ENCODE peak calls at places on chromosomes 13 and 19, in four cellular contexts. V, C, N and B are unnamed samples.

GRCh38 chr19:4066682-4067395 is at the start of gene ZBTB7A:
- DNase-seq in C (peak; percentile 90), V (peak; percentile 60), N (no peak), B (peak; percentile 83)

GRCh38 chr13:45441633-45442032 is 23.1 kb upstream of the COG3 start:
- DNase-seq in V (peak; percentile 70), C (no peak), N (no peak), B (no peak)

GRCh38 chr13:40084934-40085333 is 429.5 kb downstream of the COG6 start:
- DNase-seq in C (no peak), N (no peak), V (no peak), B (no peak)

GRCh38 chr13:66795636-66796035 is 434.5 kb downstream of the PCDH9 start:
- DNase-seq in V (no peak), C (no peak), N (no peak), B (no peak)

GRCh38 chr19:9860407-9860806 is 25.3 kb downstream of the PIN1 start:
- DNase-seq in N (no peak), C (no peak), V (no peak), B (no peak)

GRCh38 chr13:28558126-28558525 is 63.2 kb upstream of the FLT1 start:
- DNase-seq in C (no peak), N (no peak), V (no peak), B (no peak)

GRCh38 chr13:33169273-33169980 is 116.1 kb downstream of the STARD13 start:
- DNase-seq in N (no peak), V (no peak), C (no peak), B (no peak)

GRCh38 chr19:35736913-35737886 is 5.1 kb downstream of the IGFLR1 start:
- DNase-seq in C (peak; percentile 31), V (no peak), N (no peak), B (peak; percentile 82)

GRCh38 chr19:1648156-1648925 is 4.1 kb downstream of the TCF3 start:
- DNase-seq in V (no peak), C (no peak), N (no peak), B (no peak)

GRCh38 chr19:47601180-47601904 is 7.6 kb upstream of the BICRA start:
- DNase-seq in C (peak; percentile 26), V (peak; percentile 29), N (no peak), B (no peak)

GRCh38 chr19:48784527-48784926 is 26.3 kb downstream of the BCAT2 start:
- DNase-seq in N (no peak), C (peak; percentile 78), V (no peak), B (no peak)

GRCh38 chr13:49629947-49630346 is 1.6 kb downstream of the ARL11 start:
- DNase-seq in V (no peak), C (no peak), N (no peak), B (no peak)

GRCh38 chr19:15715642-15716041 is 12.2 kb upstream of the OR10H2 start:
- DNase-seq in V (no peak), N (no peak), C (no peak), B (no peak)

GRCh38 chr13:100550433-100550832 is 38.2 kb downstream of the GGACT start:
- DNase-seq in C (no peak), N (no peak), V (no peak), B (no peak)

GRCh38 chr19:47540748-47541147 is 25.9 kb upstream of the NAPA start:
- DNase-seq in C (peak; percentile 37), N (no peak), V (peak; percentile 31), B (peak; percentile 46)

GRCh38 chr13:24032252-24032651 is 128.3 kb upstream of the SPATA13 start:
- DNase-seq in V (no peak), N (no peak), C (no peak), B (no peak)

GRCh38 chr19:41323430-41324125 is 13.6 kb downstream of the CCDC97 start:
- DNase-seq in N (no peak), C (peak; percentile 92), V (peak; percentile 87), B (peak; percentile 87)

GRCh38 chr13:113990321-113990837 is 16.5 kb upstream of the C13orf46 start:
- DNase-seq in C (no peak), N (no peak), V (no peak), B (no peak)

GRCh38 chr13:41925014-41925413 is 35.9 kb downstream of the VWA8 start:
- DNase-seq in C (no peak), V (no peak), N (no peak), B (no peak)

GRCh38 chr13:59300347-59301165 is 863.2 kb downstream of the DIAPH3 start:
- DNase-seq in N (no peak), C (peak; percentile 62), V (no peak), B (no peak)

GRCh38 chr13:34076943-34077703 is 259.2 kb downstream of the RFC3 start:
- DNase-seq in C (no peak), V (peak; percentile 16), N (no peak), B (peak; percentile 36)

GRCh38 chr19:58350871-58351557 is 2.3 kb downstream of the A1BG start:
- DNase-seq in V (no peak), C (no peak), N (no peak), B (no peak)

GRCh38 chr13:90686438-90686837 is 661.0 kb upstream of the MIR17HG start:
- DNase-seq in C (no peak), N (no peak), V (no peak), B (no peak)

GRCh38 chr19:21023901-21024300 is 3.4 kb downstream of the ZNF430 start:
- DNase-seq in V (no peak), N (no peak), C (no peak), B (no peak)

GRCh38 chr19:4909172-4909896 is at the start of gene UHRF1:
- DNase-seq in C (peak; percentile 86), N (no peak), V (peak; percentile 58), B (peak; percentile 52)

GRCh38 chr19:13742756-13743155 is 21.6 kb upstream of the MRI1 start:
- DNase-seq in V (no peak), C (no peak), N (no peak), B (no peak)

GRCh38 chr13:52356327-52356726 is 49.6 kb downstream of the THSD1 start:
- DNase-seq in C (no peak), V (no peak), N (no peak), B (no peak)

GRCh38 chr19:2754659-2755447 is 15.0 kb upstream of the SLC39A3 start:
- DNase-seq in N (no peak), V (no peak), C (no peak), B (no peak)

GRCh38 chr19:3404324-3405260 is 38.2 kb downstream of the NFIC start:
- DNase-seq in V (no peak), C (no peak), N (no peak), B (no peak)

GRCh38 chr19:12141405-12141736 is 1.2 kb upstream of the ZNF20 start:
- DNase-seq in N (no peak), C (no peak), V (no peak), B (no peak)
- TF ChIP-seq CTCF in N (no peak), C (no peak), V (no peak), B (no peak)

DNA sequence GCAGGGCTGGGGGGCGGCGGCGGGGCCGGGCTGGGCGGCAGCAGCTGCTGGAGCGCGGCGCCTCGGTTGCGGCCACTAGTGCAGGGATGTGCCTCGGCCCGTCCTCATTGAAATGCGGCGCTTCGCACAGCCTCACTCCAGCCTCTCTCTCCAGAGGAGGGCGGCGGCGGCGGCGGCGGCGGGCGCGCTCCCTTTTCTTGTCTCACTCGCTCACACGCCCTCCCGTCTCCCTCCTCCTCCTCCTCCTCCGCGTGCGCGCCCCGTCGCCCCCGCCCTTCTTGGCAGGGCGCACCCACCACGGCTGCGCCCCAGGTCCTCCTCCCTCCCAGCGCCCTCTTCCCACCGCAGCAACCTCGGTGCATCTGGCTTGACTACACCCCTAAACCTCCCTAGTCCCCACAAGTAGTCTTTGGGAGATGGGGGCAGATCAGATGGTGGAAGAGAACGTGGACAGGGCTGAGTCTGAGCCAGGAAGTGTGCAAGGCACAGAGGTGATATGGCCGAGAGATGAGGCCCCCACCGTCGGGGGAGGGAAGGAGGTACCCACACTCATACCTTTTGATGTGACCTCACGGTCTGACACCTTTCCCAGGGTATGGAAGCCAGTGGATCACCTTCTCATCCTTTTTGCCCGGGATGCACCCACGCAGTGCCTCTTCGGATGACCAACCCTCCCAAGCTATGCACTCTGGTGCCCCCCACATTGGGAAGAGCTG is at the start of gene DCLK1:
- DNase-seq in V (no peak), N (no peak), C (no peak), B (no peak)
- TF ChIP-seq RNF2 in V (no peak), N (no peak), C (no peak), B (no peak)

GRCh38 chr19:7869453-7869909 is 4.7 kb downstream of the PRR36 start:
- DNase-seq in V (peak; percentile 53), C (peak; percentile 76), N (no peak), B (peak; percentile 84)

GRCh38 chr19:7868671-7869452 is 5.3 kb downstream of the PRR36 start:
- DNase-seq in N (peak; percentile 82), C (peak; percentile 94), V (peak; percentile 87), B (peak; percentile 91)

GRCh38 chr19:7867092-7867844 is 6.9 kb downstream of the PRR36 start:
- DNase-seq in N (no peak), C (no peak), V (no peak), B (no peak)

GRCh38 chr19:7869910-7870511 is 4.2 kb downstream of the PRR36 start:
- DNase-seq in C (peak; percentile 96), N (peak; percentile 84), V (peak; percentile 87), B (no peak)

GRCh38 chr19:7868326-7868670 is 5.9 kb downstream of the PRR36 start:
- DNase-seq in C (no peak), N (no peak), V (no peak), B (peak; percentile 68)
- TF ChIP-seq CTCF in C (no peak), N (no peak), V (no peak), B (no peak)

GRCh38 chr19:54554896-54555295 is 18.7 kb upstream of the LILRA2 start:
- DNase-seq in C (no peak), V (no peak), N (no peak), B (no peak)
- TF ChIP-seq RNF2 in C (no peak), V (no peak), N (no peak), B (no peak)

DNA sequence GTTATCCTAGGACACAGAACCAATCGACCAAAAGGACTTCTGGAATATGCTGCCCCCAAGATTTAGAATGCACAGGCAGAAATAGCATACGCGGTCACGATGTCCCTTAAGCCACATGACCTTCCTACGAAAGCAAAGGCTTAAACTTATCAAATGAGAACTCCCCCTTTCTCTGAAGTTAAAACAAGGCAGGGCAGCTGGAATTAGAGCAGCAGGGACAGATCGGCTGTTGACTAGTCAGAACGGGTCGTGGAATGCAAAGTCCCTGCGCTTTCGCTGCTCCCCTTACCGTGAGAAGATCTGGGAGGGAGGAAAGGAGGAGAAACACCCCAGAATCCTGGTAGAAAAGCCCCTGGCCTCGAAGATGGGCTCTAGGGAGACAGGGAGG is 799 bp upstream of the USPL1 start:
- DNase-seq in N (peak; percentile 17), C (peak; percentile 82), V (peak; percentile 90), B (peak; percentile 49)
- TF ChIP-seq CTCF in N (no peak), C (no peak), V (no peak), B (no peak)